ENCODE peak calls at places on chromosomes 3 and 15, in seven cellular contexts. C is Panc1, S is astrocyte, B is psoas muscle, D is colonic mucosa, O is A549, Z is OCI-LY7. P is an unnamed sample. For H3K4me1, the result is how much of the 10 kb centered on the place peaks cover.

GRCh38 chr3:100563228-100563627 is 46.2 kb upstream of the ADGRG7 start:
- DNase-seq in C (no peak), B (no peak), Z (no peak), O (no peak), D (no peak), S (no peak), P (no peak)

GRCh38 chr3:30356901-30357753 is 249.3 kb upstream of the TGFBR2 start:
- DNase-seq in S (peak), B (no peak), C (no peak), Z (no peak), O (peak), D (no peak), P (no peak)

GRCh38 chr15:76163429-76164020 is 103.7 kb downstream of the TMEM266 start:
- DNase-seq in C (no peak), Z (no peak), D (peak), B (peak), O (no peak), S (no peak), P (no peak)

GRCh38 chr3:4820296-4821121 is 158.7 kb upstream of the BHLHE40 start:
- DNase-seq in D (no peak), S (no peak), C (no peak), B (no peak), O (no peak), Z (no peak), P (no peak)

GRCh38 chr3:126994661-126995161 is 11.8 kb downstream of the PLXNA1 start:
- DNase-seq in D (no peak), Z (no peak), B (peak), C (no peak), O (no peak), S (no peak), P (no peak)

GRCh38 chr3:35484939-35485605 is 154.3 kb upstream of the ARPP21 start:
- DNase-seq in Z (peak), O (no peak), B (no peak), S (no peak), C (no peak), D (no peak), P (no peak)

GRCh38 chr3:20141841-20142240 is 44.2 kb downstream of the SGO1 start:
- DNase-seq in Z (no peak), C (no peak), S (peak), D (no peak), B (peak), O (no peak), P (peak)

GRCh38 chr3:66406841-66407240 is 94.0 kb downstream of the LRIG1 start:
- DNase-seq in D (no peak), C (no peak), B (no peak), O (no peak), S (no peak), Z (no peak), P (peak)

GRCh38 chr15:89352476-89352875 is 17.9 kb upstream of the POLG start:
- DNase-seq in D (no peak), Z (no peak), B (no peak), S (no peak), C (no peak), O (no peak), P (no peak)

GRCh38 chr15:83854950-83855707 is 201.2 kb downstream of the ADAMTSL3 start:
- DNase-seq in S (no peak), Z (no peak), O (no peak), C (no peak), B (no peak), D (no peak), P (no peak)

GRCh38 chr15:90994059-90994416 is 297 bp downstream of the PRC1 start:
- DNase-seq in B (no peak), D (peak), C (no peak), Z (peak), O (no peak), S (no peak), P (no peak)

GRCh38 chr3:104510091-104510860 is 856.4 kb upstream of the ALCAM start:
- DNase-seq in D (no peak), C (no peak), S (no peak), Z (no peak), O (no peak), B (no peak), P (no peak)

GRCh38 chr3:130480736-130481135 is 36.2 kb upstream of the COL6A6 start:
- DNase-seq in B (no peak), S (peak), Z (no peak), O (peak), C (no peak), D (no peak), P (peak)

GRCh38 chr3:138349926-138350665 is 1.7 kb downstream of the MRAS start:
- DNase-seq in S (no peak), C (no peak), Z (no peak), D (no peak), B (peak), O (no peak), P (no peak)

GRCh38 chr3:116667791-116668190 is 41.8 kb upstream of the TUSC7 start:
- DNase-seq in Z (no peak), S (no peak), C (no peak), B (no peak), D (no peak), O (no peak), P (no peak)

GRCh38 chr3:107969525-107969924 is 121.3 kb downstream of the CD47 start:
- DNase-seq in S (no peak), C (no peak), Z (no peak), O (no peak), D (no peak), B (no peak), P (no peak)

GRCh38 chr3:154776549-154777230 is 303.4 kb upstream of the MME start:
- DNase-seq in O (no peak), S (no peak), B (no peak), C (no peak), D (no peak), Z (no peak), P (no peak)

GRCh38 chr3:40477671-40478070 is 749 bp downstream of the ZNF619 start:
- DNase-seq in B (no peak), S (no peak), O (no peak), C (no peak), D (no peak), Z (no peak), P (no peak)

GRCh38 chr15:80588801-80589200 is 106.3 kb upstream of the ABHD17C start:
- DNase-seq in B (no peak), S (peak), O (peak), Z (no peak), C (peak), D (no peak), P (peak)

GRCh38 chr15:69665641-69666091 is 213.0 kb downstream of the RPLP1 start:
- DNase-seq in Z (no peak), S (no peak), C (no peak), O (no peak), B (no peak), D (no peak), P (peak)

GRCh38 chr15:82999905-83000671 is 11.4 kb downstream of the C15orf40 start:
- DNase-seq in S (peak), O (peak), D (no peak), Z (peak), C (peak), B (no peak), P (peak)

GRCh38 chr15:66515901-66516322 is 10.8 kb downstream of the ZWILCH start:
- DNase-seq in O (no peak), D (no peak), Z (peak), S (no peak), C (no peak), B (no peak), P (no peak)

GRCh38 chr3:188959013-188959412 is 212.8 kb upstream of the TPRG1 start:
- DNase-seq in C (no peak), S (no peak), O (no peak), Z (no peak), B (no peak), D (no peak), P (no peak)

GRCh38 chr3:5186089-5186853 is 1.2 kb upstream of the EDEM1 start:
- DNase-seq in B (no peak), O (no peak), Z (peak), D (no peak), S (no peak), C (no peak), P (no peak)

GRCh38 chr15:44753345-44753744 is 17.0 kb downstream of the TRIM69 start:
- DNase-seq in D (no peak), O (no peak), Z (no peak), C (no peak), B (no peak), S (no peak), P (no peak)

GRCh38 chr3:120770891-120771290 is 28.3 kb downstream of the GTF2E1 start:
- DNase-seq in D (no peak), Z (no peak), O (no peak), S (no peak), C (no peak), B (no peak), P (no peak)

GRCh38 chr3:13466781-13467180 is 13.3 kb upstream of the HDAC11 start:
- DNase-seq in S (no peak), B (no peak), O (no peak), C (no peak), D (no peak), Z (no peak), P (no peak)

GRCh38 chr3:38565339-38566214 is 69.4 kb downstream of the EXOG start:
- DNase-seq in C (no peak), O (no peak), Z (no peak), S (no peak), B (peak), D (no peak), P (peak)

GRCh38 chr3:13123266-13123665 is 50.0 kb upstream of the IQSEC1 start:
- DNase-seq in O (no peak), D (no peak), Z (no peak), S (no peak), B (no peak), C (no peak), P (peak)

GRCh38 chr15:42313463-42313862 is 40.2 kb upstream of the TMEM87A start:
- DNase-seq in B (no peak), C (no peak), O (no peak), D (no peak), S (no peak), Z (peak), P (peak)

GRCh38 chr3:4097801-4098200 is 205.4 kb upstream of the SETMAR start:
- DNase-seq in B (no peak), D (no peak), O (no peak), S (no peak), C (no peak), Z (no peak), P (no peak)

GRCh38 chr15:44394062-44394461 is 33.4 kb upstream of the CTDSPL2 start:
- DNase-seq in S (peak), Z (no peak), D (no peak), B (no peak), C (no peak), O (no peak), P (no peak)

GRCh38 chr15:57079446-57079845 is 161.0 kb downstream of the TCF12 start:
- DNase-seq in C (no peak), D (no peak), B (no peak), Z (no peak), S (peak), O (no peak), P (no peak)
- TF ChIP-seq CTCF in C (no peak), D (no peak), B (no peak), Z (peak), S (peak), O (no peak), P (peak)

DNA sequence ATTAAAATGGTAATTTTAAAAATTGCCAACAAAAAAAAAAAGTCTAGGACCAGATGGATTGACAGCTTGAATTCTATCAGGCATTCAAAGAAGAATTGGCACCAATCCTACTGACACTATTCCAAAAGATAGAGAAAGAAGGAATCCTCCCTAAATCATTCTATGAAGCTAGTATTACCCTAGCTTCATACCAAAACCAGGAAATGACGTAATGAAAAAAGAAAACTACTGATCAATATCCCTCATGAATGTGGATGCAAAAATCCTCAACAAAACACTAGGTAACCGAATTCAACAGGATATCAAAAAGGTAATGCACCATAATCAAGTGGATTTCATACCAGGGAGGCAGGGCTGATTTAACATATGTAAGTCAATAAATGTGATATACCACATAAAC is 10.2 kb upstream of the CCR1 start:
- DNase-seq in C (no peak), Z (no peak), B (no peak), D (no peak), S (no peak), O (no peak), P (no peak)
- H3K4me1 ChIP-seq in C (under half), Z (under half), B (under half), D (under half), S (under half), O (under half), P (under half)

GRCh38 chr3:197027896-197028710 is 1.5 kb downstream of the MELTF start:
- DNase-seq in Z (no peak), B (no peak), S (no peak), C (no peak), O (no peak), D (peak), P (peak)
- H3K4me3 ChIP-seq in Z (peak), B (no peak), S (no peak), C (no peak), O (peak), D (no peak), P (no peak)

GRCh38 chr3:113829576-113830354 is 8.8 kb upstream of the GRAMD1C start:
- DNase-seq in C (no peak), S (no peak), D (no peak), Z (no peak), O (no peak), B (no peak), P (no peak)

GRCh38 chr3:113828605-113829004 is 10.0 kb upstream of the GRAMD1C start:
- DNase-seq in B (no peak), D (no peak), Z (no peak), S (no peak), C (no peak), O (no peak), P (no peak)

GRCh38 chr3:113819866-113820265 is 18.7 kb upstream of the GRAMD1C start:
- DNase-seq in O (no peak), S (no peak), Z (no peak), C (no peak), D (no peak), B (no peak), P (no peak)

GRCh38 chr3:113825090-113825489 is 13.5 kb upstream of the GRAMD1C start:
- DNase-seq in B (no peak), S (no peak), Z (peak), D (no peak), C (no peak), O (peak), P (peak)
- TF ChIP-seq CTCF in B (no peak), S (peak), Z (peak), D (no peak), C (no peak), O (no peak), P (peak)

GRCh38 chr15:74958320-74958907 is 1.8 kb upstream of the RPP25 start:
- DNase-seq in Z (no peak), D (peak), C (no peak), O (peak), B (peak), S (no peak), P (peak)

GRCh38 chr15:74955017-74955416 is 1.6 kb downstream of the RPP25 start:
- DNase-seq in D (no peak), O (no peak), Z (no peak), C (no peak), B (no peak), S (no peak), P (no peak)

GRCh38 chr15:74955796-74956647 is 550 bp downstream of the RPP25 start:
- DNase-seq in Z (peak), D (peak), C (no peak), B (peak), S (peak), O (peak), P (peak)

GRCh38 chr15:74957301-74958035 is 896 bp upstream of the RPP25 start:
- DNase-seq in O (peak), Z (no peak), C (no peak), B (peak), D (peak), S (no peak), P (peak)

GRCh38 chr15:74956648-74957300 is at the start of gene RPP25:
- DNase-seq in S (peak), Z (peak), O (peak), C (peak), B (peak), D (peak), P (peak)
- H3K4me1 ChIP-seq in S (under half), Z (half or more), O (under half), C (under half), B (under half), D (under half), P (under half)

DNA sequence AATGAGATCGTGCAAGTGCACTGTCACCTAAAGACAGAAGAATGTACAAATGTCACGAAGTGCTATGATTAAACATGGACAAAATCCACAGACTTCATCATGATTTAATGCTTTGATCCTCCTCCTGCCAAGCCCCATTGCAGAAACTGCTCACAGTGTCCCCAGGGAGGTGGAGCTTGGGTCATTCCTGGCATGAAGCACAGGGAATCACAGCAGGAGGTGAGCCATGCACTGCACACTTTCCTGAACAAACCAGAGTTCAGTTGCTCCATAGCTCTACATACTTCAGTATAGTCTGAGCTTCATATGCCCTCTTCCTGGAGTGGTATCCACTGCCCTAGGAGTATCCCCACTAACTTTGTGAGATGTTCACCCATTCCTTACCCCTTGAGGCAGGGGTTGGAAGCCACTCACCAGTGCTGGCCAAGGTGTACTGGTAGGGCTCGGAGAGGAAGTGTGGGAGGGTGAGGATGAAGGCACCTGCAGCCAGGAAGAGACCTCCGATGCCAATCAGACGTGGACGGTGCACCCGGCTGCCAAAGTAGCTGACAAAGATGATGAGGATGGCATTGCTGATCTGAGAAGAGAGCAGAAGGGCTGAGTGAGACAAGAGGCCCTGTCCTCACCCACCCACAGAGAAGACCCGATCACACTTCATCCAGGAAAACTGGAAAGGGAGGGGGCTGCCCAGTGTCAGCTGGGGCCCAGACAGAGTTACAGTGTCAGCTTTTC is 56.3 kb downstream of the SLCO2A1 start:
- DNase-seq in O (no peak), B (no peak), S (no peak), Z (no peak), C (no peak), D (no peak), P (no peak)
- H3K4me3 ChIP-seq in O (no peak), B (no peak), S (no peak), Z (no peak), C (no peak), D (no peak), P (no peak)

DNA sequence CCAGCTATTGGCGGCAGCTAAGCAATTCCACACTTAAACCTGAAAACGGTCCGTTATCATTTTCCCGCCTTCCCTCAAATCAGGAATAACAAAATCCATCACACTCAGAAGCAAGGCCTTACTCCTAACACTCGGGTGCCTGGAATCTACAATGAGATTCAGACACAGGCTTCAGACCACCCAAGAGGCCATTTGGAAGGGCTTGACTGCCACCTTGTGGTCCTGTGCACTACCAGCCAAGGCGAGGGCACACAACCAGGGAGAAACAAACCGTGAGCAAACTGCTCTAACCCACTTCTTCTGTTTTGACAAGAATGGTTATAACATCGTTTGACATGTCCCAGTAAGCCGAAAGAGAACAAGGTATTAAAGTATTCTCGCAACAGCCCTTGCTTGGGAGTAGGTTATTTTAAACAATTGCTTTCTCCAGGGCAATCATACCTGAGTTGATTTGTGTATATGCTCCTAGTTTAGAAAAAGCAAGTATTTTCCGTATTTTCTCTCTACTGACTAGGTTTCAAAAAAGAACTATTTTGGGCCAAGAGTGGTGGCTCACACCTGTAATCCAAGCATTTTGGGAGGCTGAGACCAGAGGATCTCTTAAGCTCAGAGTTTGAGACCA is 40.1 kb upstream of the TAFA4 start:
- DNase-seq in B (no peak), O (peak), S (peak), D (peak), C (peak), Z (peak), P (peak)
- TF ChIP-seq CTCF in B (peak), O (peak), S (peak), D (peak), C (peak), Z (peak), P (peak)

GRCh38 chr3:187916072-187916471 is 170.8 kb upstream of the BCL6 start:
- DNase-seq in D (no peak), O (no peak), S (no peak), C (no peak), B (no peak), Z (no peak), P (no peak)
- H3K4me1 ChIP-seq in D (under half), O (half or more), S (under half), C (under half), B (half or more), Z (half or more), P (under half)

GRCh38 chr3:67691207-67691606 is 36.8 kb upstream of the SUCLG2 start:
- DNase-seq in Z (no peak), B (no peak), O (no peak), D (no peak), S (no peak), C (no peak), P (no peak)

GRCh38 chr3:67686067-67686466 is 31.7 kb upstream of the SUCLG2 start:
- DNase-seq in Z (peak), O (no peak), C (no peak), S (no peak), B (no peak), D (no peak), P (no peak)

GRCh38 chr3:67689806-67690205 is 35.4 kb upstream of the SUCLG2 start:
- DNase-seq in S (no peak), D (no peak), C (no peak), Z (no peak), O (no peak), B (no peak), P (no peak)

GRCh38 chr3:67685499-67685898 is 31.1 kb upstream of the SUCLG2 start:
- DNase-seq in B (no peak), Z (peak), S (no peak), O (no peak), C (no peak), D (no peak), P (no peak)

DNA sequence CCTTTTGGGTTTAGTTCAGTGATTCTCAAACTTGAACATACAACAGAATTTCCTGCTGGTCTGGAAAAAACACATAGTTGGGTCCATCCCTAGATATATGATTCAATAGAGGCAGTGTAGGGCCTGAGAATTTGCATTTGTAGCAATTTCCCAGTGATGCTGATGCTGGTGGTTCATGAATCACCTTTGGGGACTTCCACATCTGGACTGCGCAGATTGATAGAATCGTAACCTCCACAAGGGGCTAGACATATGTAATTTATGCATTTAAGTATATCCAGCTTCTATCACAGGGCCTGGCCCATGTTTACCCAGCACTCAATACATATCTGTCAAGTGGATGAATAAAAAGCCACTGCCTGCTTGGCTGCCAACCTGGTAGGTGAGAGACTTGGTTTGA is 33.8 kb upstream of the SUCLG2 start:
- DNase-seq in B (no peak), D (no peak), C (no peak), S (no peak), Z (no peak), O (no peak), P (no peak)
- H3K4me3 ChIP-seq in B (no peak), D (no peak), C (no peak), S (no peak), Z (no peak), O (no peak), P (no peak)

GRCh38 chr3:11944052-11944673 is 60.0 kb upstream of the SYN2 start:
- DNase-seq in S (no peak), C (peak), B (no peak), Z (no peak), D (peak), O (peak), P (peak)
- TF ChIP-seq CTCF in S (peak), C (peak), B (peak), Z (peak), D (peak), O (peak), P (peak)

P was measured in endodermal cell.